ENCODE peak calls at places on chromosomes 2 and 18, in six cellular contexts. F is NCI-H1105 treated with DMSO at 0.1 percent for 48 hours; V is effector memory CD8-positive, alpha-beta T cell; O is WTC11; A is activated CD4-positive, alpha-beta T cell treated with anti-CD3 and anti-CD28 coated beads for 4 hours; W is NCI-H226. B is an unnamed sample.
A peak's percentile ranks its signal among the peaks of the same experiment; 100 is the strongest.

GRCh38 chr2:29382486-29382885 is 267.3 kb downstream of the CLIP4 start:
- DNase-seq in A (no peak), O (no peak), F (no peak), W (no peak), V (no peak), B (no peak)

GRCh38 chr2:53021285-53021684 is 746.3 kb upstream of the CHAC2 start:
- DNase-seq in A (no peak), F (no peak), W (no peak), O (no peak), V (no peak), B (no peak)

GRCh38 chr2:236499691-236500573 is 69.7 kb upstream of the ACKR3 start:
- DNase-seq in O (no peak), F (no peak), A (no peak), V (no peak), W (peak; percentile 6), B (no peak)

GRCh38 chr2:231890896-231891513 is 35.2 kb downstream of the NPPC start:
- DNase-seq in F (peak; percentile 89), A (no peak), W (no peak), O (no peak), V (no peak), B (no peak)

GRCh38 chr2:36059684-36060083 is 295.9 kb upstream of the CRIM1 start:
- DNase-seq in W (no peak), O (no peak), F (no peak), A (no peak), V (no peak), B (no peak)

GRCh38 chr2:137897082-137897481 is 67.2 kb upstream of the HNMT start:
- DNase-seq in V (no peak), O (no peak), W (no peak), A (no peak), F (no peak), B (no peak)

GRCh38 chr2:188629890-188630483 is 338.3 kb downstream of the GULP1 start:
- DNase-seq in W (peak; percentile 35), O (no peak), A (no peak), F (no peak), V (no peak), B (no peak)

GRCh38 chr2:48496867-48497266 is 33.1 kb upstream of the STON1 start:
- DNase-seq in F (no peak), O (no peak), W (peak; percentile 93), A (no peak), V (no peak), B (no peak)

GRCh38 chr2:190466819-190467444 is 58.8 kb downstream of the MFSD6 start:
- DNase-seq in O (no peak), V (no peak), A (no peak), F (peak; percentile 55), W (no peak), B (no peak)

GRCh38 chr2:12412898-12413305 is 303.8 kb upstream of the TRIB2 start:
- DNase-seq in O (no peak), W (peak; percentile 14), F (no peak), V (no peak), A (peak; percentile 31), B (peak; percentile 33)

GRCh38 chr18:11392292-11392691 is 217.1 kb upstream of the SLC35G4 start:
- DNase-seq in A (no peak), F (peak; percentile 39), V (no peak), O (no peak), W (no peak), B (no peak)

GRCh38 chr2:130286983-130287655 is 55.6 kb upstream of the IMP4 start:
- DNase-seq in V (no peak), F (no peak), W (no peak), A (no peak), O (no peak), B (no peak)

GRCh38 chr2:128644745-128645256 is 326.1 kb upstream of the HS6ST1 start:
- DNase-seq in F (no peak), O (peak; percentile 56), A (no peak), W (no peak), V (no peak), B (no peak)